ENCODE peak calls at places on chromosomes 3 and 15, in four cellular contexts. W is left ventricle myocardium inferior; Q is endodermal cell; D is CD8-positive, alpha-beta memory T cell. E is an unnamed sample.

GRCh38 chr15:92848852-92849598 is 51.1 kb upstream of the CHD2 start:
- DNase-seq in W (no peak), Q (no peak), D (peak; percentile 67), E (no peak)

GRCh38 chr3:188631291-188632010 is 477.5 kb downstream of the LPP start:
- DNase-seq in W (no peak), Q (no peak), D (no peak), E (no peak)

GRCh38 chr3:190073264-190073663 is 47.4 kb downstream of the P3H2 start:
- DNase-seq in W (no peak), Q (no peak), D (no peak), E (no peak)

GRCh38 chr3:153060346-153060745 is 101.7 kb upstream of the RAP2B start:
- DNase-seq in W (no peak), Q (no peak), D (no peak), E (no peak)

GRCh38 chr15:60651734-60652141 is 172.8 kb upstream of the ICE2 start:
- DNase-seq in W (no peak), Q (peak; percentile 65), D (no peak), E (no peak)

GRCh38 chr3:185316740-185317407 is 46.1 kb upstream of the MAP3K13 start:
- DNase-seq in W (no peak), Q (no peak), D (no peak), E (no peak)

GRCh38 chr3:126758019-126758418 is 54.0 kb downstream of the CHCHD6 start:
- DNase-seq in W (no peak), Q (no peak), D (no peak), E (no peak)

GRCh38 chr3:31461441-31461840 is 71.3 kb upstream of the STT3B start:
- DNase-seq in W (no peak), Q (no peak), D (no peak), E (no peak)

GRCh38 chr15:39936187-39936586 is 2.3 kb downstream of the EIF2AK4 start:
- DNase-seq in W (no peak), Q (no peak), D (no peak), E (no peak)

GRCh38 chr15:99413955-99414754 is 151.6 kb upstream of the MEF2A start:
- DNase-seq in W (no peak), Q (peak; percentile 25), D (no peak), E (no peak)

GRCh38 chr3:13869944-13870343 is 9.9 kb downstream of the WNT7A start:
- DNase-seq in W (no peak), Q (no peak), D (no peak), E (no peak)

GRCh38 chr15:67062365-67062985 is 2.9 kb upstream of the SMAD3 start:
- DNase-seq in W (no peak), Q (no peak), D (no peak), E (no peak)

GRCh38 chr3:169966951-169967915 is 626 bp downstream of the SEC62 start:
- DNase-seq in W (peak; percentile 63), Q (no peak), D (no peak), E (no peak)

GRCh38 chr3:138442433-138442832 is 8.0 kb downstream of the ESYT3 start:
- DNase-seq in W (no peak), Q (peak; percentile 82), D (no peak), E (no peak)

GRCh38 chr3:142888099-142888483 is 792 bp downstream of the PCOLCE2 start:
- DNase-seq in W (peak; percentile 29), Q (no peak), D (no peak), E (no peak)

GRCh38 chr3:178476886-178477285 is 59.4 kb upstream of the KCNMB2 start:
- DNase-seq in W (no peak), Q (no peak), D (no peak), E (no peak)
- H3K36me3 ChIP-seq in W (no peaks in the 10 kb centered on the region), Q (no peaks in the 10 kb centered on the region), D (no peaks in the 10 kb centered on the region), E (no peaks in the 10 kb centered on the region)

GRCh38 chr3:47850803-47851417 is 48.0 kb downstream of the DHX30 start:
- DNase-seq in W (no peak), Q (no peak), D (no peak), E (no peak)
- H3K36me3 ChIP-seq in W (peaks cover 97% of the 10 kb centered on the region), Q (peaks cover 89% of the 10 kb centered on the region), D (peaks cover 30% of the 10 kb centered on the region), E (peaks cover 41% of the 10 kb centered on the region)

GRCh38 chr15:44485880-44486279 is 51.1 kb upstream of the EIF3J start:
- DNase-seq in W (no peak), Q (no peak), D (no peak), E (no peak)
- H3K36me3 ChIP-seq in W (peaks cover 38% of the 10 kb centered on the region), Q (peaks cover 54% of the 10 kb centered on the region), D (peaks cover 17% of the 10 kb centered on the region), E (peaks cover 58% of the 10 kb centered on the region)

GRCh38 chr3:128078875-128079274 is 26.6 kb downstream of the SEC61A1 start:
- DNase-seq in W (no peak), Q (peak; percentile 35), D (no peak), E (no peak)

GRCh38 chr3:128074851-128075515 is 22.7 kb downstream of the SEC61A1 start:
- DNase-seq in W (no peak), Q (no peak), D (no peak), E (no peak)

GRCh38 chr3:128076465-128076782 is 24.2 kb downstream of the SEC61A1 start:
- DNase-seq in W (no peak), Q (no peak), D (no peak), E (no peak)

GRCh38 chr3:128075516-128076464 is 23.6 kb downstream of the SEC61A1 start:
- DNase-seq in W (peak; percentile 88), Q (peak; percentile 98), D (peak; percentile 82), E (no peak)

DNA sequence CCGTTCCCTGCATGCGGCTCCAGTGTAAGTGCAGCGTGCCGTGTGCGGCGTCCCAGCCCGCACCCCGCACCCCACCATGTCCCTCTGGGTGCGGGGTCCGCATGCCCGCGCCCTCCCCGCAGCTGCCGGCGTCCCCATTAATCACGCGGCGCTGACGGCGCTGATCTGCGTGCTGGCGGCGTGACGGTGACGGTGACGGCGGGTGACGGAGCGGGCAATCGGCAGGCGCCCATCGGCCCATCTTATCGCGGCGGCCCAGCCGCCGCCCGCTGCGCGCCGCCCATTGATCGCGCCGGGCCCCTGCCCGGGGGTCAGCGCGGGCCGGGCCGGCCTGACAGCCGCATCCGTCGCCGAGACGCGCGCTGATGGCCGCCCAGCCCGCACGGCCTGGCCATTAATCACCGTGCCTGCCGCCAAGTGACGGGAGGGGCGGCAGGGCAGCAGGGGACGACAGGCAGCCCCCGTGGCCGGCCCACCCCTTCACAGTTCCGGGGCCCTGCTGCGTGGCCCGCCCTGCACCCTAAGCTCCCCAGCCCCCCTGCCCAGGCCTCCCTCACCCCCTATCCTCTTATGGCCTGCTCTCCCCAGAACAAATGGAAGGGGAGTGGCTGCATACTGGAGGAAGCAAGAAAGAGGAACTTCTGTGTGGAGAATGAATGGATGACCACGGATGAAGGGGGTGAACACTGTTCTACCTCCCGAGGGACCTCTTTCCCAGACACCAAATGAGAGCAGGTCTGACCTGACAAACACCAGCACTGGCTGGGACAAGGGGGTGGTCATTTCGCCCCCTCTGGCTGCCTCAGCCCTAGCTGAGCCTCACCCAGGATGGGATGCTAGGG is 24.8 kb downstream of the SEC61A1 start:
- DNase-seq in W (peak; percentile 55), Q (no peak), D (peak; percentile 43), E (no peak)
- H3K36me3 ChIP-seq in W (peaks cover 15% of the 10 kb centered on the region), Q (peaks cover 31% of the 10 kb centered on the region), D (peaks cover 9% of the 10 kb centered on the region), E (no peaks in the 10 kb centered on the region)

E was measured in esophagus squamous epithelium.